ENCODE peak calls at places on chromosomes 7 and 10, in five cellular contexts. Z is pancreas, Q is lower lobe of right lung, G is cardiac muscle cell, J is hepatocyte. U is an unnamed sample.

GRCh38 chr10:86313621-86314041 is 53.0 kb downstream of the GRID1 start:
- DNase-seq in Z (no peak), Q (no peak), G (no peak), J (no peak), U (no peak)

GRCh38 chr10:3977761-3978160 is 192.8 kb upstream of the KLF6 start:
- DNase-seq in Z (no peak), Q (no peak), G (no peak), J (no peak), U (no peak)

GRCh38 chr7:67866054-67866453 is 869.4 kb downstream of the TYW1 start:
- DNase-seq in Z (no peak), Q (no peak), G (no peak), J (no peak), U (no peak)

GRCh38 chr7:140923358-140924006 is 1.2 kb downstream of the BRAF start:
- DNase-seq in Z (no peak), Q (no peak), G (peak; percentile 33), J (peak; percentile 23), U (no peak)

GRCh38 chr7:83519240-83519639 is 129.7 kb downstream of the SEMA3E start:
- DNase-seq in Z (no peak), Q (no peak), G (peak; percentile 3), J (no peak), U (no peak)

GRCh38 chr10:79374312-79375191 is 27.3 kb downstream of the PPIF start:
- DNase-seq in Z (peak; percentile 90), Q (peak; percentile 87), G (peak; percentile 78), J (peak; percentile 90), U (peak; percentile 83)

GRCh38 chr7:127870231-127870907 is 160.9 kb downstream of the LRRC4 start:
- DNase-seq in Z (no peak), Q (no peak), G (no peak), J (no peak), U (no peak)

GRCh38 chr10:97454330-97455036 is 8.5 kb downstream of the ZDHHC16 start:
- DNase-seq in Z (no peak), Q (no peak), G (peak; percentile 66), J (peak; percentile 47), U (no peak)

GRCh38 chr10:49403363-49403762 is 7.5 kb upstream of the DRGX start:
- DNase-seq in Z (no peak), Q (no peak), G (no peak), J (no peak), U (no peak)

GRCh38 chr7:113159746-113160339 is 41.5 kb upstream of the SMIM30 start:
- DNase-seq in Z (no peak), Q (no peak), G (peak; percentile 54), J (peak; percentile 50), U (peak; percentile 46)

GRCh38 chr7:114530074-114530611 is 115.5 kb downstream of the FOXP2 start:
- DNase-seq in Z (no peak), Q (no peak), G (peak; percentile 18), J (peak; percentile 3), U (no peak)

GRCh38 chr7:91357929-91358328 is 93.7 kb downstream of the FZD1 start:
- DNase-seq in Z (no peak), Q (no peak), G (no peak), J (no peak), U (no peak)

GRCh38 chr7:105439174-105439893 is 50.6 kb upstream of the SRPK2 start:
- DNase-seq in Z (no peak), Q (no peak), G (peak; percentile 72), J (no peak), U (no peak)

GRCh38 chr7:98831641-98832221 is 38.1 kb downstream of the TMEM130 start:
- DNase-seq in Z (no peak), Q (peak; percentile 55), G (no peak), J (no peak), U (no peak)

GRCh38 chr7:44103941-44104879 is at the start of gene AEBP1:
- DNase-seq in Z (peak; percentile 63), Q (no peak), G (peak; percentile 50), J (peak; percentile 57), U (no peak)

GRCh38 chr10:86520871-86521619 is 547 bp downstream of the WAPL start:
- DNase-seq in Z (peak; percentile 75), Q (peak; percentile 73), G (peak; percentile 55), J (peak; percentile 74), U (peak; percentile 67)

GRCh38 chr7:2968176-2968575 is 75.5 kb downstream of the CARD11 start:
- DNase-seq in Z (no peak), Q (no peak), G (no peak), J (no peak), U (no peak)

GRCh38 chr7:93836111-93836510 is 54.4 kb downstream of the TFPI2 start:
- DNase-seq in Z (no peak), Q (no peak), G (peak; percentile 53), J (no peak), U (no peak)

GRCh38 chr10:48468866-48469511 is 135.9 kb downstream of the ARHGAP22 start:
- DNase-seq in Z (no peak), Q (no peak), G (no peak), J (no peak), U (no peak)

GRCh38 chr10:101055416-101055815 is 6.4 kb upstream of the KAZALD1 start:
- DNase-seq in Z (no peak), Q (no peak), G (no peak), J (no peak), U (no peak)

GRCh38 chr10:101060036-101060950 is 1.5 kb upstream of the KAZALD1 start:
- DNase-seq in Z (peak; percentile 90), Q (peak; percentile 95), G (peak; percentile 94), J (peak; percentile 96), U (peak; percentile 91)

GRCh38 chr10:101054351-101054750 is 7.4 kb upstream of the KAZALD1 start:
- DNase-seq in Z (no peak), Q (no peak), G (no peak), J (no peak), U (no peak)

GRCh38 chr10:101053516-101053915 is 8.3 kb upstream of the KAZALD1 start:
- DNase-seq in Z (no peak), Q (no peak), G (no peak), J (no peak), U (no peak)

GRCh38 chr10:101056365-101057151 is 5.2 kb upstream of the KAZALD1 start:
- DNase-seq in Z (no peak), Q (no peak), G (no peak), J (no peak), U (no peak)
- H3K4me1 ChIP-seq in Z (no peaks in the 10 kb centered on the region), Q (peaks cover 10% of the 10 kb centered on the region), G (peaks cover 5% of the 10 kb centered on the region), J (no peaks in the 10 kb centered on the region), U (peaks cover 7% of the 10 kb centered on the region)

DNA sequence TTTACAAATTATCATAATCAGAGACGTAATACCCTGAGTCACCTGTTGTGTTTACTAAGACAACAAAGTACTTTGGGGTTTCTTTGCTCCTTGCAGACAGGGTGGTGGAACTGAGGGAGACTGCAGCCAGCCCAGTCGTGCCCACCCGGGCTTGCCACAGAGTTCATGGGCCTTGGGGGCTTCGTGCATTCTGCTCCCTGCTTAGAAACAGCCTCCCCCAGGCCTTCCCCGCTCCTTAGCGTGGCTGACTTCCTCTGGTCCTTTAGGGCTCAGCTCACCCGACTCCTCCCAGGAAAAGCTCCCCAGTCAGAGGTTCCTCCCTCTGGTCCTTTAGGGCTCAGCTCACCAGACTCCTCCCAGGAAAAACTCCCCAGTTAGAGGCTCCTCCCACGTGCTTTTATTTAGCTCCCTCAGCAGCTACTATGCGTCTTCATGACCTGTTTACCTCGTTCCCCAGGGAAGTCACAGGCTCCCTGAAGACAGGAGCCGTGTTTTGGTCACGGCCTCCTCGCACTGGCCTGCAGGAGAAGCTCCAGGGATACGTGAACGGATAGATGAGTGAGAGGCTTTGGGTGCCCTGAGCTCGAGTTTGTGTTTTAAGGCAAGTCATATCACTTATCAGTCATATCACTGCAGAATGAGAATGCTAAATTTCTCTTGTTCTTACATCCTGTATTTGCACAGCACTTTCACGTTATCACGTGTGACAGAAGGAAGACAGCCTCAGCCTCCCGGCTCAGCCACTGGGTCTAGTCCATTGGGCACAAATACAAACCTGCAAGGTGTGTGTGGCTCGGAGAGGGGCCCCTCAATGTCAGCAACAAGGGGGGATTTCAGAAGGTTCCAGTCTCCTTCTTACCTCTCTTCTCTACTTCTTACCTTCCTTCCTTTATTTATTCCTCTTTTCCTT is 52.7 kb upstream of the VIPR2 start:
- DNase-seq in Z (no peak), Q (no peak), G (no peak), J (peak; percentile 49), U (no peak)
- H3K4me1 ChIP-seq in Z (no peaks in the 10 kb centered on the region), Q (peaks cover 4% of the 10 kb centered on the region), G (no peaks in the 10 kb centered on the region), J (peaks cover 10% of the 10 kb centered on the region), U (no peaks in the 10 kb centered on the region)

DNA sequence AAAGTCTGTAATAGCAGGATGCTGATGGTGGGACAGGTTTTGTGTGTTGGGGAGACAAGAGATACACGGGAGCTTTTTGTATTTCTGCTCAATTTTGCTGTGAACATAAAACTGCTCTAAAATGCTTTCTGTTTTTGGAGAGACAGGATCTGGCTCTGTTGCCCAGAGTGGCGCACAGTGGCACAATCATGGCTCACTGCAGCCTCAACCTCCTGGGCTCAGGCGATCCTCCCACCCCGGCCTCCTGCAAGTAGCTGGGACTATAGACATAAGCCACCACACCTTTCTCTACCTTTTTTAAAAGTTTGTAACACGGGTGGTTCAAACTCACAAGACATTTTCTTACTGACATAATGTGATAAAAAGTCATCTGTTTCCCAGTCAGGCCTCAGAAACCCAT is 14.3 kb downstream of the CREB3L2 start:
- DNase-seq in Z (no peak), Q (no peak), G (no peak), J (no peak), U (no peak)
- H3K4me1 ChIP-seq in Z (peaks cover 37% of the 10 kb centered on the region), Q (peaks cover 88% of the 10 kb centered on the region), G (peaks cover 37% of the 10 kb centered on the region), J (peaks cover 90% of the 10 kb centered on the region), U (peaks cover 91% of the 10 kb centered on the region)

GRCh38 chr10:132536241-132536963 is 1.2 kb upstream of the INPP5A start:
- DNase-seq in Z (peak; percentile 76), Q (peak; percentile 51), G (no peak), J (no peak), U (peak; percentile 40)
- H3K4me1 ChIP-seq in Z (peaks cover 17% of the 10 kb centered on the region), Q (peaks cover 51% of the 10 kb centered on the region), G (peaks cover 38% of the 10 kb centered on the region), J (peaks cover 40% of the 10 kb centered on the region), U (peaks cover 25% of the 10 kb centered on the region)

GRCh38 chr7:150383710-150384397 is 4.7 kb downstream of the ZNF775 start:
- DNase-seq in Z (no peak), Q (no peak), G (no peak), J (peak; percentile 79), U (peak; percentile 83)
- H3K4me1 ChIP-seq in Z (no peaks in the 10 kb centered on the region), Q (peaks cover 16% of the 10 kb centered on the region), G (peaks cover 28% of the 10 kb centered on the region), J (peaks cover 35% of the 10 kb centered on the region), U (peaks cover 42% of the 10 kb centered on the region)

DNA sequence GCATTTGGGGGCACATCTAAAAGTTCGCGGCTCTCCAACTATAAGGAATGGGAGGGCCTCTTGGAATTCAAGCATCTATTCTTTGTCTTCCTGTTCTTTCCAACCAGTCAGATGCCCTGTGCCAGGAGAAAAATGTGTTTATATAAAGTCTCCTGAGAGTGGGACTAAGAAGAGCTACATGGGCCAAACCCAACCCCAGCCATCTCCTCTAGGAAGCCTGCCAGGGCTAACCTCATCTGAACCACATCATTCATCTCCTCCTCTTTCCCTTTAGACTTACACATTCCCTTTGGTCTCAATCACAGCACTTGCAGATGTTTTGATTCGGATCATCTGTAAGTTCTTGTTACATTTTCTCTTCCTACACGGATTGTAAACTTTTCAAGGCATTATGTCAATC is 62.6 kb downstream of the DOCK4 start:
- DNase-seq in Z (no peak), Q (no peak), G (peak; percentile 86), J (no peak), U (no peak)
- H3K4me1 ChIP-seq in Z (no peaks in the 10 kb centered on the region), Q (peaks cover 37% of the 10 kb centered on the region), G (no peaks in the 10 kb centered on the region), J (no peaks in the 10 kb centered on the region), U (no peaks in the 10 kb centered on the region)